ENCODE peak calls at places on chromosomes 6 and 20, in six cellular contexts. K is DMS53; X is stimulated activated naive CD4-positive, alpha-beta T cell treated with Interleukin-2 at 50 U/mL for 16 hours; Q is HT1080; V is SW 1271; L is thyroid gland. H is an unnamed sample.

GRCh38 chr6:157148391-157149323 is 174.7 kb downstream of the TMEM242 start:
- DNase-seq in K (no peak), X (no peak), Q (peak; percentile 94), V (peak; percentile 79), L (peak; percentile 23), H (no peak)

GRCh38 chr20:57944988-57945387 is 235.2 kb upstream of the PMEPA1 start:
- DNase-seq in K (no peak), X (no peak), Q (no peak), V (no peak), L (no peak), H (no peak)

GRCh38 chr6:169997187-169997929 is 245.9 kb downstream of the ERMARD start:
- DNase-seq in K (no peak), X (no peak), Q (no peak), V (no peak), L (no peak), H (peak; percentile 52)

GRCh38 chr6:113821445-113821844 is 35.7 kb upstream of the MARCKS start:
- DNase-seq in K (no peak), X (no peak), Q (no peak), V (no peak), L (no peak), H (no peak)

GRCh38 chr6:13865132-13865531 is 50.8 kb upstream of the MCUR1 start:
- DNase-seq in K (no peak), X (no peak), Q (no peak), V (no peak), L (no peak), H (no peak)

GRCh38 chr20:22339091-22339881 is 245.1 kb downstream of the FOXA2 start:
- DNase-seq in K (peak; percentile 90), X (no peak), Q (peak; percentile 71), V (peak; percentile 5), L (peak; percentile 48), H (no peak)

GRCh38 chr6:54193560-54193959 is 82.3 kb downstream of the MLIP start:
- DNase-seq in K (peak; percentile 22), X (no peak), Q (no peak), V (no peak), L (no peak), H (no peak)

GRCh38 chr20:47785321-47785899 is at the start of gene SULF2:
- DNase-seq in K (no peak), X (no peak), Q (no peak), V (no peak), L (peak; percentile 48), H (no peak)

GRCh38 chr6:2979819-2980464 is 8.6 kb upstream of the SERPINB6 start:
- DNase-seq in K (peak; percentile 23), X (no peak), Q (no peak), V (no peak), L (no peak), H (no peak)

H was measured in activated effector memory CD4-positive, alpha-beta T cell treated with anti-CD3 and anti-CD28 coated beads, Interleukin-2, amount 50 U/mL, for 16 hours.